ENCODE peak calls at places on chromosomes 2 and 18, in seven cellular contexts. W is lower lobe of right lung, I is heart right ventricle, L is GM23248, Z is neuronal stem cell, X is upper lobe of right lung, K is GM23338. Y is an unnamed sample.

GRCh38 chr2:218436992-218437391 is 18.1 kb downstream of the VIL1 start:
- DNase-seq in W (peak; percentile 23), I (no peak), L (no peak), Z (no peak), X (peak; percentile 37), K (no peak), Y (no peak)

GRCh38 chr2:167510071-167510759 is 621.9 kb downstream of the XIRP2 start:
- DNase-seq in W (no peak), I (no peak), L (peak; percentile 11), Z (no peak), X (no peak), K (no peak), Y (no peak)

GRCh38 chr2:128623776-128624424 is 305.2 kb upstream of the HS6ST1 start:
- DNase-seq in W (peak; percentile 18), I (no peak), L (peak; percentile 88), Z (no peak), X (no peak), K (no peak), Y (peak; percentile 95)

GRCh38 chr2:128329607-128330006 is 10.9 kb upstream of the HS6ST1 start:
- DNase-seq in W (no peak), I (no peak), L (peak; percentile 72), Z (no peak), X (no peak), K (no peak), Y (peak; percentile 61)

GRCh38 chr18:28174181-28174906 is 2.6 kb downstream of the CDH2 start:
- DNase-seq in W (no peak), I (no peak), L (no peak), Z (no peak), X (no peak), K (no peak), Y (no peak)

GRCh38 chr2:179340678-179341077 is 76.0 kb upstream of the SESTD1 start:
- DNase-seq in W (no peak), I (no peak), L (peak; percentile 65), Z (no peak), X (no peak), K (peak; percentile 55), Y (peak; percentile 81)

GRCh38 chr2:121766624-121767023 is 11.2 kb downstream of the TSN start:
- DNase-seq in W (no peak), I (no peak), L (no peak), Z (no peak), X (no peak), K (no peak), Y (no peak)

GRCh38 chr18:4096501-4096900 is 358.6 kb downstream of the DLGAP1 start:
- DNase-seq in W (no peak), I (no peak), L (peak; percentile 68), Z (no peak), X (no peak), K (no peak), Y (no peak)

GRCh38 chr2:138369856-138370255 is 131.7 kb upstream of the SPOPL start:
- DNase-seq in W (no peak), I (no peak), L (peak; percentile 39), Z (no peak), X (no peak), K (no peak), Y (no peak)

GRCh38 chr2:42163444-42164045 is 5.6 kb upstream of the EML4 start:
- DNase-seq in W (no peak), I (no peak), L (no peak), Z (no peak), X (no peak), K (no peak), Y (no peak)

GRCh38 chr2:130796280-130796679 is 40.4 kb upstream of the ARHGEF4 start:
- DNase-seq in W (no peak), I (no peak), L (no peak), Z (no peak), X (no peak), K (peak; percentile 65), Y (no peak)

GRCh38 chr2:238644095-238645081 is 203.5 kb upstream of the TWIST2 start:
- DNase-seq in W (no peak), I (no peak), L (peak; percentile 94), Z (no peak), X (no peak), K (no peak), Y (peak; percentile 93)

GRCh38 chr2:75200140-75200985 is 1.0 kb upstream of the TACR1 start:
- DNase-seq in W (peak; percentile 72), I (peak; percentile 43), L (peak; percentile 65), Z (peak; percentile 27), X (peak; percentile 81), K (peak; percentile 76), Y (peak; percentile 62)

GRCh38 chr2:167181134-167181533 is 292.9 kb downstream of the XIRP2 start:
- DNase-seq in W (no peak), I (no peak), L (peak; percentile 87), Z (no peak), X (no peak), K (no peak), Y (peak; percentile 60)

GRCh38 chr18:22169889-22170420 is 566 bp downstream of the GATA6 start:
- DNase-seq in W (no peak), I (peak; percentile 62), L (peak; percentile 77), Z (no peak), X (peak; percentile 81), K (peak; percentile 67), Y (no peak)

GRCh38 chr18:8803063-8803795 is 97.9 kb downstream of the MTCL1 start:
- DNase-seq in W (no peak), I (no peak), L (no peak), Z (no peak), X (no peak), K (no peak), Y (no peak)

GRCh38 chr2:70947556-70948184 is 12.0 kb downstream of the ATP6V1B1 start:
- DNase-seq in W (no peak), I (no peak), L (peak; percentile 73), Z (no peak), X (peak; percentile 28), K (no peak), Y (peak; percentile 29)

GRCh38 chr2:128607981-128608506 is 289.4 kb upstream of the HS6ST1 start:
- DNase-seq in W (peak; percentile 33), I (no peak), L (peak; percentile 40), Z (no peak), X (peak; percentile 59), K (no peak), Y (no peak)

GRCh38 chr2:937530-937929 is 13.1 kb upstream of the SNTG2 start:
- DNase-seq in W (no peak), I (no peak), L (no peak), Z (no peak), X (peak; percentile 43), K (no peak), Y (no peak)

GRCh38 chr2:225419033-225419432 is 19.5 kb downstream of the NYAP2 start:
- DNase-seq in W (no peak), I (no peak), L (no peak), Z (no peak), X (no peak), K (no peak), Y (no peak)

GRCh38 chr18:72601944-72602343 is 57.8 kb upstream of the CBLN2 start:
- DNase-seq in W (no peak), I (no peak), L (no peak), Z (no peak), X (no peak), K (no peak), Y (no peak)

GRCh38 chr2:39121523-39122063 is 742 bp upstream of the SOS1 start:
- DNase-seq in W (no peak), I (no peak), L (peak; percentile 28), Z (no peak), X (no peak), K (no peak), Y (peak; percentile 27)

GRCh38 chr18:39523281-39523680 is 1957.7 kb upstream of the CELF4 start:
- DNase-seq in W (no peak), I (no peak), L (peak; percentile 60), Z (no peak), X (no peak), K (no peak), Y (no peak)

GRCh38 chr2:130827502-130828251 is 9.0 kb upstream of the ARHGEF4 start:
- DNase-seq in W (peak; percentile 24), I (no peak), L (peak; percentile 36), Z (peak; percentile 56), X (no peak), K (peak; percentile 29), Y (peak; percentile 51)

GRCh38 chr18:9595197-9595596 is 19.2 kb downstream of the PPP4R1 start:
- DNase-seq in W (no peak), I (no peak), L (peak; percentile 20), Z (no peak), X (no peak), K (no peak), Y (no peak)

DNA sequence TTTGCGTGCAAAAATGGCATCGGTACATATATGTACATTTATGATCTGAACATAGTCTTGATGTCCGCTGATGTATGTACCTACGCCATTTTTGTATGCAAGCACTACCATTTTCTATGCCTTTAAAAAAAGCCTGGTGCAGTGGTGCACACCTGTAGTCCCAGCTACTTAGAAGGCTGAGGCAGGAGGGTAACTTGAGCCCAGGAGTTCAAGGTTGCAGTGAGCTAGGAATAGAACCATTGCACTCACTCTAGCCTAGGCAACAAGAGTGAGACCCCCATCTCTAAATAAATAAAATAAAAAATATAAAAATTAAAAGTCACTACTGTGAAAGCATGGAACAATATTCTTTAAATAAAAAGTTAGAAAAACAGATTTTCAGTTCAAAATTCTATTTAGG is 16.7 kb downstream of the RAB1A start:
- DNase-seq in W (no peak), I (no peak), L (no peak), Z (no peak), X (no peak), K (no peak), Y (no peak)
- H3K4me1 ChIP-seq in W (peaks cover 59% of the 10 kb centered on the region), I (peaks cover 54% of the 10 kb centered on the region), L (no peaks in the 10 kb centered on the region), Z (no peaks in the 10 kb centered on the region), X (peaks cover 46% of the 10 kb centered on the region), K (no peaks in the 10 kb centered on the region), Y (peaks cover 29% of the 10 kb centered on the region)

GRCh38 chr2:118842687-118843491 is 4.6 kb downstream of the EN1 start:
- DNase-seq in W (no peak), I (no peak), L (no peak), Z (peak; percentile 61), X (no peak), K (peak; percentile 64), Y (no peak)

GRCh38 chr2:118843492-118844132 is 3.8 kb downstream of the EN1 start:
- DNase-seq in W (no peak), I (no peak), L (no peak), Z (peak; percentile 14), X (no peak), K (no peak), Y (no peak)

GRCh38 chr2:118845843-118846666 is 1.4 kb downstream of the EN1 start:
- DNase-seq in W (no peak), I (no peak), L (peak; percentile 77), Z (peak; percentile 24), X (no peak), K (peak; percentile 57), Y (no peak)

GRCh38 chr2:118845005-118845842 is 2.2 kb downstream of the EN1 start:
- DNase-seq in W (no peak), I (no peak), L (peak; percentile 76), Z (peak; percentile 37), X (no peak), K (peak; percentile 51), Y (no peak)

GRCh38 chr2:118844261-118845004 is 3.0 kb downstream of the EN1 start:
- DNase-seq in W (no peak), I (no peak), L (peak; percentile 71), Z (no peak), X (no peak), K (peak; percentile 70), Y (no peak)
- H3K4me3 ChIP-seq in W (no peak overlapping the region), I (no peak overlapping the region), L (peak overlapping the region; percentile 86), Z (no peak overlapping the region), X (no peak overlapping the region), K (peak overlapping the region; percentile 67), Y (peak overlapping the region; percentile 94)

GRCh38 chr2:69168144-69168813 is 155.3 kb downstream of the ANTXR1 start:
- DNase-seq in W (no peak), I (no peak), L (no peak), Z (no peak), X (no peak), K (no peak), Y (no peak)
- H3K4me1 ChIP-seq in W (peaks cover 52% of the 10 kb centered on the region), I (peaks cover 24% of the 10 kb centered on the region), L (peaks cover 59% of the 10 kb centered on the region), Z (peaks cover 3% of the 10 kb centered on the region), X (peaks cover 20% of the 10 kb centered on the region), K (peaks cover 2% of the 10 kb centered on the region), Y (peaks cover 18% of the 10 kb centered on the region)

GRCh38 chr2:37571571-37572136 is 99.8 kb downstream of the CDC42EP3 start:
- DNase-seq in W (no peak), I (no peak), L (no peak), Z (no peak), X (no peak), K (no peak), Y (no peak)
- H3K4me3 ChIP-seq in W (no peak overlapping the region), I (no peak overlapping the region), L (peak overlapping the region; percentile 0), Z (no peak overlapping the region), X (no peak overlapping the region), K (no peak overlapping the region), Y (no peak overlapping the region)